ENCODE peak calls at places on chromosomes 5 and 9, in six cellular contexts. H is H9, G is hepatocyte, J is astrocyte, F is Karpas-422, C is fibroblast of lung. R is an unnamed sample.
A peak's percentile ranks its signal among the peaks of the same experiment; 100 is the strongest.

GRCh38 chr5:38191693-38192092 is 66.7 kb upstream of the EGFLAM start:
- DNase-seq in H (no peak), F (no peak), J (no peak), C (no peak), G (no peak), R (no peak)

GRCh38 chr5:151618907-151619306 is 27.8 kb upstream of the FAT2 start:
- DNase-seq in H (no peak), C (no peak), F (no peak), G (no peak), J (no peak), R (no peak)

GRCh38 chr9:133674091-133674490 is 37.9 kb downstream of the DBH start:
- DNase-seq in C (no peak), J (no peak), H (no peak), F (no peak), G (no peak), R (no peak)

GRCh38 chr5:67435007-67435406 is 238.4 kb upstream of the CD180 start:
- DNase-seq in C (no peak), H (no peak), J (no peak), F (no peak), G (no peak), R (no peak)

GRCh38 chr5:102856374-102856748 is 101.3 kb downstream of the PAM start:
- DNase-seq in F (no peak), H (no peak), G (no peak), J (peak; percentile 54), C (peak; percentile 66), R (no peak)

GRCh38 chr5:149206524-149207141 is 65.0 kb upstream of the AFAP1L1 start:
- DNase-seq in C (peak; percentile 24), G (no peak), F (no peak), H (no peak), J (no peak), R (no peak)

GRCh38 chr9:130029223-130029583 is 13.8 kb downstream of the FNBP1 start:
- DNase-seq in G (no peak), J (no peak), F (no peak), H (no peak), C (no peak), R (no peak)

GRCh38 chr5:179343902-179344300 is 1.4 kb downstream of the ADAMTS2 start:
- DNase-seq in G (peak; percentile 67), C (peak; percentile 42), J (no peak), H (peak; percentile 91), F (no peak), R (peak; percentile 61)

GRCh38 chr9:27385606-27386005 is 88.7 kb upstream of the EQTN start:
- DNase-seq in F (no peak), J (no peak), G (no peak), H (no peak), C (no peak), R (no peak)

GRCh38 chr5:142245776-142246175 is 79.0 kb downstream of the SPRY4 start:
- DNase-seq in H (no peak), F (no peak), G (no peak), J (peak; percentile 32), C (peak; percentile 43), R (no peak)

GRCh38 chr9:69198526-69199250 is 24.6 kb downstream of the TJP2 start:
- DNase-seq in G (no peak), F (no peak), C (no peak), J (no peak), H (no peak), R (no peak)

GRCh38 chr5:45627076-45627656 is 69.0 kb downstream of the HCN1 start:
- DNase-seq in H (no peak), C (no peak), G (no peak), J (no peak), F (no peak), R (no peak)

GRCh38 chr5:35660451-35660850 is 42.8 kb downstream of the SPEF2 start:
- DNase-seq in C (no peak), G (no peak), F (no peak), J (no peak), H (no peak), R (no peak)

GRCh38 chr5:108560581-108560980 is 178.7 kb upstream of the FBXL17 start:
- DNase-seq in H (no peak), F (no peak), J (peak; percentile 79), G (peak; percentile 20), C (peak; percentile 82), R (no peak)

GRCh38 chr5:160441352-160441781 is 19.7 kb downstream of the PTTG1 start:
- DNase-seq in G (no peak), J (no peak), C (peak; percentile 18), H (no peak), F (no peak), R (no peak)

GRCh38 chr9:126915281-126915816 is 767 bp downstream of the RALGPS1 start:
- DNase-seq in C (no peak), J (no peak), H (peak; percentile 95), F (no peak), G (peak; percentile 94), R (no peak)

GRCh38 chr9:93062364-93062763 is 3.9 kb downstream of the SUSD3 start:
- DNase-seq in G (no peak), F (no peak), J (no peak), H (no peak), C (no peak), R (no peak)

GRCh38 chr5:145945620-145946111 is 9.3 kb downstream of the SH3RF2 start:
- DNase-seq in G (no peak), C (no peak), J (no peak), H (no peak), F (no peak), R (no peak)

GRCh38 chr9:25677301-25678146 is 720 bp downstream of the TUSC1 start:
- DNase-seq in H (peak; percentile 78), J (peak; percentile 41), G (peak; percentile 80), C (peak; percentile 65), F (no peak), R (peak; percentile 82)

GRCh38 chr9:22158983-22159382 is 149.9 kb upstream of the CDKN2B start:
- DNase-seq in C (peak; percentile 86), J (peak; percentile 81), G (peak; percentile 35), H (no peak), F (no peak), R (no peak)

GRCh38 chr9:86975571-86975970 is 28.3 kb upstream of the GAS1 start:
- DNase-seq in H (no peak), F (no peak), G (no peak), C (no peak), J (no peak), R (no peak)

GRCh38 chr5:166562246-166562645 is 1729.2 kb upstream of the WWC1 start:
- DNase-seq in C (no peak), F (no peak), H (no peak), J (no peak), G (no peak), R (no peak)

GRCh38 chr5:157549954-157550549 is 25.5 kb downstream of the ADAM19 start:
- DNase-seq in G (no peak), H (no peak), J (no peak), F (no peak), C (peak; percentile 56), R (no peak)

GRCh38 chr5:143714629-143715028 is 97.3 kb upstream of the HMHB1 start:
- DNase-seq in J (peak; percentile 56), F (peak; percentile 64), C (peak; percentile 70), H (no peak), G (no peak), R (no peak)

GRCh38 chr5:108726446-108727091 is 21.1 kb upstream of the FER start:
- DNase-seq in H (no peak), F (no peak), C (no peak), G (no peak), J (no peak), R (no peak)

DNA sequence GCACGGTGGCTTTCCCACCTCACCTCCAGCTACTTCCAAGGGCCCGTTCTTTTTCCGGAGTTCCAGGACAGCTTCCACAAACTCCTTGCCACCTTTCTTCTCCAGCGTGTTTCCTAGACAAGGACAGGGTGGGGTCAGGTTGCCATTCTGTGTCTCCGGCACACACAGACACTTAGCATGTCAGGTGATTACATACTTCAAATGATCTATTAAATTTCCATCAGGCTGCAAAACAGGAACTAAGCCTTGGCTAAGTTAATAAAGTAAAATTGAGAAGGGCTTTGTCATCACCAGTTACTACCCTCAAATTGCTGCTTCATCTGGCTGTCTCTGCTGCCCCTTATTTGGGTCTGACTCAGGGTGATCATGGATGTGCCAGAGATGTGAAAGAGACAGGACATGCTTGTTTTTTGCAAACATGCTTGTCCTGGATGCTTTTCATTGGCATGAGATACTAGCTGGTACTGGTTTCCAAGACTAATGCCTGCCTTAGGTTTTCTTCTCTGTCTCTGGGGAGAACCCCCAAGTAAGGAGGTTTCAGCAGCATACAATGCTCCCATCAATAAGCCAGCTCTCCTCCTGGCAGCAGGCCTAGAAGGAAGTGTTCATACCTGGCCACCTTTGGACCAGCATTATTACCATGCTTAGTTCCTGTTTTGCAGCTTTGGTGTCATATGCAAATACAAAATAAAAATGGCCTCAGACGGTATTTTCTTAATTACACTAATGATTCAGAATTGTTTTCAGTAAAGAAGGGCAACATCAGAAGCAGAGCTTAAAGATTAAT is 52.9 kb downstream of the MACROH2A1 start:
- DNase-seq in H (no peak), J (no peak), G (no peak), C (no peak), F (peak; percentile 50), R (no peak)
- H4K20me1 ChIP-seq in H (no peaks in the 10 kb centered on the region), J (peaks cover 32% of the 10 kb centered on the region), G (no peaks in the 10 kb centered on the region), C (no peaks in the 10 kb centered on the region), F (no peaks in the 10 kb centered on the region), R (peaks cover 5% of the 10 kb centered on the region)

GRCh38 chr5:81718300-81718699 is 32.6 kb downstream of the SSBP2 start:
- DNase-seq in J (no peak), C (no peak), G (no peak), H (no peak), F (no peak), R (no peak)
- H4K20me1 ChIP-seq in J (no peaks in the 10 kb centered on the region), C (no peaks in the 10 kb centered on the region), G (peaks cover 19% of the 10 kb centered on the region), H (no peaks in the 10 kb centered on the region), F (no peaks in the 10 kb centered on the region), R (no peaks in the 10 kb centered on the region)

GRCh38 chr5:17230808-17231525 is 13.5 kb downstream of the BASP1 start:
- DNase-seq in C (no peak), G (no peak), J (no peak), H (no peak), F (no peak), R (no peak)

GRCh38 chr5:17233488-17233887 is 16.1 kb downstream of the BASP1 start:
- DNase-seq in F (no peak), H (no peak), J (peak; percentile 70), C (peak; percentile 75), G (no peak), R (no peak)

GRCh38 chr5:17234384-17234783 is 17.0 kb downstream of the BASP1 start:
- DNase-seq in G (no peak), C (no peak), H (no peak), J (no peak), F (no peak), R (no peak)

GRCh38 chr5:17229308-17229707 is 11.9 kb downstream of the BASP1 start:
- DNase-seq in F (no peak), H (no peak), C (no peak), G (no peak), J (no peak), R (no peak)

DNA sequence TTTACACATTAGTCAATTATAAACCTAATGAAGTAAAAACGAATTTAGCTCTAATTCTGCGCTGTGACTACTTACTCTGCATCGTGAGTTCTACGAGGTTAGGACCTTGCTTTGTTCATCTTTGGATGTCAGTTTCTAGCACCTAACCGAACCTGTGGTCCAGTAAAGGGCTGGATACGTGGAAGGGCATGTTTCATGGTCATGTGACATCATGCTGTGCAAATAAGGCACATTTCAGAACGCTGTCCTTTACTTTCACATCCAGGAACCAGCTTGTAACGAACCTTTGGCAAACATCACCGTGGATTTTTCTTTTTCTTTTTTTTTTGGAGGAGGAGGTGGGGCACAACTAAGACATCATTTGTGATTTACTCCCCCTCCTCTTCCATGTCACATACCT is 15.0 kb downstream of the BASP1 start:
- DNase-seq in C (no peak), G (no peak), H (no peak), J (no peak), F (no peak), R (no peak)
- H4K20me1 ChIP-seq in C (no peaks in the 10 kb centered on the region), G (peaks cover 78% of the 10 kb centered on the region), H (no peaks in the 10 kb centered on the region), J (peaks cover 84% of the 10 kb centered on the region), F (no peaks in the 10 kb centered on the region), R (peaks cover 4% of the 10 kb centered on the region)

GRCh38 chr5:14305045-14305444 is 161.9 kb downstream of the TRIO start:
- DNase-seq in G (peak; percentile 48), J (peak; percentile 91), C (peak; percentile 92), F (no peak), H (no peak), R (no peak)
- H4K20me1 ChIP-seq in G (no peaks in the 10 kb centered on the region), J (peaks cover 96% of the 10 kb centered on the region), C (peaks cover under 1% of the 10 kb centered on the region), F (no peaks in the 10 kb centered on the region), H (no peaks in the 10 kb centered on the region), R (peaks cover 1% of the 10 kb centered on the region)

R was measured in H1.